ENCODE peak calls at places on chromosome 9, in four cellular contexts. M, J, B and O are unnamed samples.

GRCh38 chr9:74953235-74953741 is 576 bp upstream of the C9orf40 start:
- DNase-seq in M (no peak), J (no peak), B (no peak), O (no peak)

GRCh38 chr9:19488721-19489120 is 79.9 kb downstream of the ACER2 start:
- DNase-seq in M (no peak), J (no peak), B (no peak), O (no peak)

GRCh38 chr9:71886015-71886414 is 25.0 kb downstream of the ABHD17B start:
- DNase-seq in M (no peak), J (no peak), B (no peak), O (no peak)

GRCh38 chr9:4276856-4277255 is 23.0 kb downstream of the GLIS3 start:
- DNase-seq in M (no peak), J (no peak), B (no peak), O (no peak)

GRCh38 chr9:2691626-2692025 is 25.7 kb upstream of the KCNV2 start:
- DNase-seq in M (no peak), J (no peak), B (no peak), O (no peak)

GRCh38 chr9:114098660-114099522 is at the start of gene KIF12:
- DNase-seq in M (peak; percentile 74), J (peak; percentile 22), B (peak; percentile 74), O (no peak)

GRCh38 chr9:134959971-134960310 is 42.2 kb upstream of the FCN1 start:
- DNase-seq in M (no peak), J (no peak), B (no peak), O (no peak)

GRCh38 chr9:12441509-12441908 is 251.7 kb upstream of the TYRP1 start:
- DNase-seq in M (no peak), J (no peak), B (no peak), O (no peak)

GRCh38 chr9:78031271-78031825 is at the start of gene GNAQ:
- DNase-seq in M (peak; percentile 11), J (no peak), B (no peak), O (no peak)

GRCh38 chr9:98552306-98552705 is 156.4 kb downstream of the GABBR2 start:
- DNase-seq in M (no peak), J (no peak), B (no peak), O (no peak)

GRCh38 chr9:115133649-115134048 is 15.7 kb upstream of the TNC start:
- DNase-seq in M (no peak), J (no peak), B (no peak), O (no peak)

GRCh38 chr9:33877727-33878489 is 60.9 kb downstream of the UBE2R2 start:
- DNase-seq in M (no peak), J (no peak), B (no peak), O (no peak)

GRCh38 chr9:34016149-34016548 is 32.5 kb downstream of the UBAP2 start:
- DNase-seq in M (no peak), J (no peak), B (no peak), O (no peak)

GRCh38 chr9:6413365-6414263 is 615 bp downstream of the UHRF2 start:
- DNase-seq in M (peak; percentile 21), J (no peak), B (no peak), O (no peak)

GRCh38 chr9:123561055-123561454 is 205.1 kb downstream of the CRB2 start:
- DNase-seq in M (no peak), J (no peak), B (no peak), O (no peak)

GRCh38 chr9:81266674-81267073 is 422.7 kb downstream of the TLE1 start:
- DNase-seq in M (no peak), J (peak; percentile 0), B (no peak), O (no peak)

GRCh38 chr9:133160742-133161541 is 2.8 kb downstream of the GBGT1 start:
- DNase-seq in M (peak; percentile 82), J (peak; percentile 68), B (peak; percentile 52), O (no peak)

GRCh38 chr9:95071925-95072324 is 245.6 kb downstream of the FANCC start:
- DNase-seq in M (no peak), J (no peak), B (no peak), O (no peak)
- H3K4me1 ChIP-seq in M (peaks cover 3% of the 10 kb centered on the region), J (no peaks in the 10 kb centered on the region), B (peaks cover 54% of the 10 kb centered on the region), O (peaks cover 13% of the 10 kb centered on the region)

DNA sequence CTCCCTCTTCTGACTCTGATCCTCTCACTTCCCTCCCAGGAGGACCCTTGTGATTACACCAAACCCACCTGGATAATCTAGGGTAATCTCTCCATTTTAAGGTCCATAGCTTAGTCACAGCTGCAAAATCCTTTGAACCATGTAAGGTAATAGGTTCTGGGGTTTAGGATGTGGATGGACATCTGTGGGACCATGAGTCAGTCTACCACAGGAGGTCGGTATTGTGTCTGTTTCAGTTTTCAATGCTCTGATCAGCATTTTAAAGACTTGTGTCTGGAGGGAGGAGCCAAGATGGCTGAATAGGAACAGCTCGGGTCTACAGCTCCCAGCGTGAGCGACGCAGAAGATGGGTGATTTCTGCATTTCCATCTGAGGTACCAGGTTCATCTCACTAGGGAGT is 112.6 kb downstream of the CAVIN4 start:
- DNase-seq in M (peak; percentile 21), J (no peak), B (no peak), O (no peak)
- TF ChIP-seq CTCF in M (peak; percentile 19), J (no peak), B (no peak), O (no peak)

GRCh38 chr9:131500939-131501541 is 1.7 kb upstream of the POMT1 start:
- DNase-seq in M (no peak), J (no peak), B (no peak), O (no peak)
- TF ChIP-seq TCF7L2 in M (no peak), J (no peak), B (no peak), O (no peak)

GRCh38 chr9:93093081-93093448 is 3.0 kb upstream of the CARD19 start:
- DNase-seq in M (no peak), J (no peak), B (no peak), O (no peak)

GRCh38 chr9:93092171-93092991 is 3.6 kb upstream of the CARD19 start:
- DNase-seq in M (no peak), J (no peak), B (no peak), O (no peak)

GRCh38 chr9:93095205-93096130 is 549 bp upstream of the CARD19 start:
- DNase-seq in M (peak; percentile 99), J (peak; percentile 96), B (peak; percentile 95), O (peak; percentile 71)

GRCh38 chr9:93094294-93095204 is 1.5 kb upstream of the CARD19 start:
- DNase-seq in M (no peak), J (no peak), B (no peak), O (no peak)

DNA sequence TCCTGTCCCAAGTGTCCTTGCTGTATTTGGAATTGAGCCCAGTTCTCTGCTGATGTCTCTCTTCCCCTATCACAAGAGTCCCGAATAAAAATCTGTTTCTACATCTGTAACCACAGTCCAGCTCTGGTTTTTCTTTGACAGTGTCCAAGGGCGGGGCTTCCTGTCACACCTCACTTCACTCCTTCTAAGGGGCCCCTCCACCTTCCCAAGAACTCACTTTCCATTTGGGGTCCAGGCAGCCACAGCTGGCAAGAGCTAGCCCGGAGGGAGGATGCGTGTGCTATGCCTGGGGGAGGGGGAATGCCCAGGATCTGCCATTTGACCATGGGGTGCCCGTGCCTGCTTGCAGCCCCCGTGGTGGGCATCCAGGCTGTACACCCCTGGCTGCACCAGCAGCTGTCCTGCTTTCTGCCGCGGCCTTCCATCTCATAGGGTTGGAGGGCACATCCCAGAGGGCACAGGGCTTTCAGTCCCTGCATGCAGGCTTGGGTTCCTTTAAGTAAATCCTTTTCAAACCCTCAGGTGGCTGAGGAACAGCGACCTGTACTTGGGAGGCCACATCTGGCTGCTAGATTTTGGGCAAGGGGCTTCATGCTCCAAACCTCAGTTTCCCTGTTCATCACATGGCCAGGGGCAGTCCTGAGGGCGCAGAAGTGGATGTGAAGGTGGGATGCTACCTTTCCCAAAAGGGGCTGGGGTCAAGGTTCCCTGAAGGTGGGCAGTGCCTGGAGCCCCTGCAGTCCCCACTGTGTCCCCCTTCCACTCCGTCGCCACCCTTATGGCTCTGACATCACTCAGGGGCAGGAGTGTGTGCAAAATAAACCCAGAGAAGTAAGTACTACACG is 2.3 kb upstream of the CARD19 start:
- DNase-seq in M (no peak), J (no peak), B (no peak), O (no peak)
- H3K4me1 ChIP-seq in M (peaks cover 42% of the 10 kb centered on the region), J (peaks cover 65% of the 10 kb centered on the region), B (peaks cover 74% of the 10 kb centered on the region), O (peaks cover 19% of the 10 kb centered on the region)

DNA sequence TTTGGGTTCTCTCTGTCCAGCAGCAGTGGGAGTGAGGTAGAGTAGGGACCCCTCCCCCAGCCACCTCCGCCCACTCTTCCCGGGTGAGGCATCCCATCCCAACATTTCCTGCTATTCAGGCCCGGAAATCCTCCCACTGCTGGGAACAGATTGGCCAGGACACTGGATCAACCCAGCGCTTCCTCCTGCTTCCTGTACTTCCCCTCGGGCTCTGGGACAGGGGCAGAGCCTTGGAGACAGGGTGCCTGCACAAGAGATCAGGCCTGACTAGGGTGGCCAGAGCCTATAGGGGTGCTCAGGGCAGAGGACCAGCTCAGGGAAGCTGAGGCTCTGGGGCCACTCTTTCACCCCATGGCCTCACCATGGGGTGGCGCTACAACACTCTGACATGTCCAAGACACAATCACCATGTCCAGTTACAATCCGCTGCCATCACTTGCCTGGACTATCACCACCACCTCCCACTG is 14.5 kb downstream of the SH2D3C start:
- DNase-seq in M (peak; percentile 66), J (no peak), B (peak; percentile 32), O (no peak)
- TF ChIP-seq CTCF in M (peak; percentile 78), J (peak; percentile 48), B (peak; percentile 70), O (no peak)